ENCODE peak calls at places on chromosome 6, in nine cellular contexts. C, B, D, N, P, Q, I, F and W are unnamed samples.

GRCh38 chr6:170122676-170123075 is 168.2 kb downstream of the DLL1 start:
- DNase-seq in P (no peak), Q (no peak), N (no peak), B (no peak), I (peak; percentile 78), C (no peak), D (no peak), F (no peak), W (no peak)

GRCh38 chr6:170284126-170284773 is 6.6 kb downstream of the DLL1 start:
- DNase-seq in I (no peak), C (no peak), F (no peak), B (no peak), Q (no peak), N (no peak), D (peak; percentile 4), P (no peak), W (no peak)

GRCh38 chr6:18328549-18328922 is 58.6 kb upstream of the RNF144B start:
- DNase-seq in D (no peak), F (no peak), I (no peak), N (no peak), Q (no peak), C (no peak), B (no peak), P (no peak), W (no peak)

GRCh38 chr6:73043446-73043845 is 181.8 kb downstream of the KHDC1L start:
- DNase-seq in C (no peak), P (no peak), B (no peak), F (no peak), Q (no peak), N (no peak), I (no peak), D (no peak), W (peak; percentile 10)

GRCh38 chr6:134034478-134034877 is 17.9 kb downstream of the SLC2A12 start:
- DNase-seq in D (no peak), N (no peak), B (no peak), I (no peak), Q (no peak), F (no peak), P (no peak), C (no peak), W (no peak)

GRCh38 chr6:166423051-166423745 is 40.5 kb upstream of the MPC1 start:
- DNase-seq in N (no peak), D (no peak), I (no peak), F (no peak), Q (no peak), P (no peak), C (no peak), B (no peak), W (no peak)

GRCh38 chr6:52020961-52021570 is 66.3 kb downstream of the PKHD1 start:
- DNase-seq in B (peak; percentile 33), Q (no peak), C (no peak), D (no peak), P (no peak), F (no peak), N (peak; percentile 55), I (peak; percentile 14), W (no peak)

GRCh38 chr6:141513830-141514229 is 618.9 kb upstream of the GJE1 start:
- DNase-seq in Q (no peak), N (peak; percentile 31), B (no peak), D (no peak), F (no peak), I (no peak), C (no peak), P (no peak), W (no peak)

GRCh38 chr6:56004421-56004820 is 129.0 kb upstream of the BMP5 start:
- DNase-seq in C (no peak), N (peak; percentile 82), P (no peak), B (peak; percentile 51), F (no peak), D (no peak), Q (no peak), I (no peak), W (peak; percentile 57)

GRCh38 chr6:106100755-106101154 is 14.6 kb downstream of the PRDM1 start:
- DNase-seq in I (no peak), B (no peak), C (no peak), P (no peak), F (no peak), D (no peak), N (no peak), Q (no peak), W (no peak)

GRCh38 chr6:106101466-106101865 is 15.3 kb downstream of the PRDM1 start:
- DNase-seq in D (no peak), C (no peak), N (no peak), F (no peak), B (no peak), P (no peak), Q (no peak), I (no peak), W (no peak)

GRCh38 chr6:106097368-106098231 is 11.5 kb downstream of the PRDM1 start:
- DNase-seq in C (no peak), I (peak; percentile 28), N (peak; percentile 69), Q (no peak), B (peak; percentile 86), P (no peak), D (no peak), F (no peak), W (no peak)

GRCh38 chr6:106098383-106099234 is 12.5 kb downstream of the PRDM1 start:
- DNase-seq in B (peak; percentile 58), Q (peak; percentile 56), P (no peak), C (no peak), D (no peak), I (peak; percentile 46), F (peak; percentile 52), N (peak; percentile 71), W (no peak)

GRCh38 chr6:106099235-106099537 is 13.1 kb downstream of the PRDM1 start:
- DNase-seq in Q (no peak), P (no peak), D (no peak), I (no peak), N (no peak), F (no peak), B (no peak), C (no peak), W (no peak)
- H3K4me3 ChIP-seq in Q (no peak overlapping the region), P (no peak overlapping the region), D (peak overlapping the region; percentile 48), I (no peak overlapping the region), N (peak overlapping the region; percentile 2), F (peak overlapping the region; percentile 18), B (peak overlapping the region; percentile 61), C (no peak overlapping the region), W (peak overlapping the region; percentile 14)

GRCh38 chr6:107928984-107929383 is 29.0 kb downstream of the SEC63 start:
- DNase-seq in F (no peak), P (no peak), I (no peak), D (no peak), Q (no peak), B (no peak), N (no peak), C (no peak), W (no peak)
- H3K4me3 ChIP-seq in F (no peak overlapping the region), P (no peak overlapping the region), I (no peak overlapping the region), D (no peak overlapping the region), Q (no peak overlapping the region), B (no peak overlapping the region), N (no peak overlapping the region), C (no peak overlapping the region), W (no peak overlapping the region)

DNA sequence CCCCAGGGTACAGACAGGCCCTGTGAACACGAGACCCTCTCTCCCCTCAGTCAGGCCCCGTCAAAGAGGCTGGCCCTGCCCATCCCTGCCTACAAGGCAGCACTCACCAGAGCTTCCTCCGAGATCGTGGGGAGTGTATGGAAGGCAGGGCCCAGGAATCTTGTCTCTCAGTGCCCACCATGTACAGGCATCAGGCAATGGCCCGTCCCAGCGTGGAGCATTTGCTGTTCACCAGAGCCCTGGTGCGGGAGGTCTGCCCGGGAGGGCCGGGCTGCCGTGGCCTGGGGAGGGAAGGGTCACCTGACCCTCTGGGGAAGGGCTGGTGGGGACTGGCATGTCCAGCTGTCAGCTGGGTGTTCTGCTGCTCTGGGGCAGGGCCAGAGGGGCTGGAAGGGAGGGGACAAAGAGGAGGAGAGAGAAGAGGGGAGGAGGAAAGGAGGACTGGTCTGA is at the start of gene IP6K3:
- DNase-seq in I (no peak), N (no peak), P (peak; percentile 70), C (peak; percentile 37), F (no peak), B (no peak), D (peak; percentile 79), Q (no peak), W (no peak)
- H3K4me3 ChIP-seq in I (no peak within 1 kb of the TSS), N (peak within 1 kb of the TSS; percentile 1), P (peak within 1 kb of the TSS; percentile 34), C (peak within 1 kb of the TSS; percentile 54), F (no peak within 1 kb of the TSS), B (no peak within 1 kb of the TSS), D (peak within 1 kb of the TSS; percentile 55), Q (no peak within 1 kb of the TSS), W (peak within 1 kb of the TSS; percentile 57)

DNA sequence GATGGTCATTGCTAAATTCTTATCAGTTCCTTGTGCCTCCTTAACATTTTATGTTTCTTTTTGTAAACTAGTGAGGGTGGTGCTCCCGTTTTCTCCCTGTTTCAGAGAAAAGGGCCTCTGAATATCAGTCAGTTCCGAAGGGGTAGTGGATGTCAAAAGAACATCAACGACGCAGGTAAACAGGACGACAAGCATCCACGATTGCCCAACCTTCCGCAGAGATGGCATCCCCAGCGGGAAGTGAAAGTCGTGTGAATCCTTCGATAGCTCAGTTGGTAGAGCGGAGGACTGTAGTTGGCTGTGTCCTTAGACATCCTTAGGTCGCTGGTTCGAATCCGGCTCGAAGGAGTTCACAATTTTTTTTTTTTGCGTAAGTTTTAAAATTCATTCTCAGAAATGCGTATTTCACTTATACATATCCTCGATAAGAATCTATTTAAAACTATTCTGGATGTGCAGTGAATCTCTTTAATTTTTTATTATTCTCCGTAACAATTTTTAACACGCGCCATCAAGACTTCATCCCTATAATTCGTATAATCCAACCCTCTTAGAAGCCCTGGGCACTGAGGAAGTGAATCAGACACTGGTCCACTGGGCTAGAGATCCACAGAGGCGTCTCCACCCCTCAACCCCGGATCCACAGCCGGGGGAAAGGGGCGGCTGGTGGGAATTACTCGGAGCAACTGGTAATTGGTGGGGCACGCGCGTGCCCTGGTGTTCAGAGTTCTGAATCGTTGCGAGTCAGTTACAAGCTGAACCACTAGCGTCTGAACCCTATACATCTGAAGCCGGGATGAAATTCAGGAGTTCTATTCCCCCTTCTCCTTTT is 27.9 kb upstream of the ABT1 start:
- DNase-seq in D (peak; percentile 90), I (peak; percentile 94), N (peak; percentile 94), C (peak; percentile 54), Q (peak; percentile 93), F (peak; percentile 100), B (peak; percentile 84), P (peak; percentile 88), W (no peak)
- H3K4me3 ChIP-seq in D (peak overlapping the region; percentile 53), I (peak overlapping the region; percentile 74), N (peak overlapping the region; percentile 54), C (peak overlapping the region; percentile 76), Q (peak overlapping the region; percentile 7), F (peak overlapping the region; percentile 90), B (peak overlapping the region; percentile 70), P (peak overlapping the region; percentile 18), W (peak overlapping the region; percentile 57)

DNA sequence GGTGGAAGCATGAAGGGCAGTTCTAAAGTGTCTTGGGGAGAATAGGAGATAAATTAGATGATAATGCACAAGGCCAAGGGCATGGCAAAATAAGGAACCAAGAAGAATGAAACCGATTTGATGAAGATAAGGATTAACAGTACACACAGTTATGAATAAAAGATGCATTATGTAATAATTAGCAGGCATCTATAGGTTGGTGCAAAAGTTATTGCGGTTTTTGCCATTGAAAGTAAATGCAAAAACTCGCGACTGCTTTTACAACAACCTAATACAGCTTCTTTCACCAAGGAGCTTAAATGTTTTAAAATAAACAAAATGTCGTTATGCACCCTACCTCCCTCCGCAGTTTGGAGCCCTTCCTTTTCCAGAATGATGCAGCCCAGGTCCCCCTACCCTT is 29.0 kb downstream of the MAS1 start:
- DNase-seq in P (no peak), C (no peak), I (no peak), N (no peak), D (no peak), B (no peak), Q (no peak), F (no peak), W (no peak)
- H3K4me3 ChIP-seq in P (no peak overlapping the region), C (no peak overlapping the region), I (no peak overlapping the region), N (no peak overlapping the region), D (no peak overlapping the region), B (no peak overlapping the region), Q (no peak overlapping the region), F (no peak overlapping the region), W (no peak overlapping the region)